ENCODE peak calls at places on chromosome 4, in ten cellular contexts. W is fibroblast of lung; D is sciatic nerve; I is osteocyte; Y is fibroblast of pulmonary artery; L is RWPE1; V is ovary; J is fibroblast of the conjunctiva; U is stimulated activated CD4-positive, alpha-beta T cell treated with anti-CD3 and anti-CD28 coated beads, Interleukin-2, amount 100 ng/mL, for 24 hours; R is hippocampal formation. Q is an unnamed sample.

GRCh38 chr4:97987019-97987648 is 156.1 kb downstream of the STPG2 start:
- DNase-seq in J (no peak), L (peak), W (peak), D (no peak), R (peak), V (no peak), U (no peak), I (no peak), Y (peak), Q (no peak)

GRCh38 chr4:14719053-14719452 is 283.2 kb upstream of the CPEB2 start:
- DNase-seq in W (peak), R (no peak), D (no peak), L (no peak), Y (peak), V (no peak), J (no peak), I (no peak), U (no peak), Q (no peak)

GRCh38 chr4:189084671-189085070 is 856.0 kb upstream of the FRG1 start:
- DNase-seq in R (no peak), I (no peak), V (no peak), W (no peak), U (no peak), L (no peak), Y (no peak), D (no peak), J (no peak), Q (no peak)

GRCh38 chr4:110064295-110064694 is 134.1 kb downstream of the ELOVL6 start:
- DNase-seq in U (no peak), W (no peak), D (no peak), Y (peak), J (no peak), I (no peak), V (no peak), L (no peak), R (no peak), Q (no peak)

GRCh38 chr4:57148177-57148576 is 38.0 kb upstream of the IGFBP7 start:
- DNase-seq in U (no peak), W (no peak), R (no peak), L (no peak), V (no peak), J (no peak), Y (no peak), D (no peak), I (no peak), Q (no peak)

GRCh38 chr4:183332447-183332846 is 10.2 kb upstream of the CLDN24 start:
- DNase-seq in Y (no peak), D (no peak), L (no peak), J (no peak), I (peak), U (no peak), V (no peak), R (no peak), W (no peak), Q (no peak)

GRCh38 chr4:60721680-60722079 is 478.4 kb upstream of the ADGRL3 start:
- DNase-seq in R (no peak), I (no peak), V (no peak), U (no peak), D (no peak), Y (no peak), J (no peak), L (no peak), W (no peak), Q (no peak)

GRCh38 chr4:128384091-128384520 is 96.5 kb upstream of the PGRMC2 start:
- DNase-seq in V (no peak), L (no peak), D (no peak), Y (peak), I (no peak), U (no peak), J (no peak), W (peak), R (no peak), Q (no peak)

GRCh38 chr4:150252306-150252705 is 174.1 kb downstream of the DCLK2 start:
- DNase-seq in U (no peak), W (no peak), D (no peak), R (no peak), L (no peak), V (no peak), I (no peak), Y (no peak), J (no peak), Q (no peak)

GRCh38 chr4:102036619-102037376 is 246.3 kb downstream of the BANK1 start:
- DNase-seq in I (no peak), J (peak), W (peak), Y (peak), D (no peak), R (no peak), V (no peak), U (no peak), L (no peak), Q (no peak)

GRCh38 chr4:184644553-184645307 is 4.5 kb downstream of the CASP3 start:
- DNase-seq in Y (peak), R (no peak), L (no peak), U (no peak), V (no peak), D (no peak), W (no peak), J (no peak), I (no peak), Q (no peak)

GRCh38 chr4:150781108-150781663 is 199.2 kb downstream of the MAB21L2 start:
- DNase-seq in W (no peak), V (no peak), Y (no peak), I (no peak), D (no peak), J (no peak), U (no peak), R (no peak), L (no peak), Q (no peak)

GRCh38 chr4:11397146-11397545 is 31.5 kb downstream of the HS3ST1 start:
- DNase-seq in V (no peak), Y (no peak), R (no peak), U (no peak), J (no peak), D (no peak), L (peak), I (no peak), W (no peak), Q (no peak)

GRCh38 chr4:673349-674091 is 556 bp downstream of the ATP5ME start:
- DNase-seq in I (no peak), W (no peak), L (no peak), U (peak), Y (no peak), D (no peak), J (no peak), R (no peak), V (no peak), Q (no peak)

GRCh38 chr4:38562751-38563198 is 101.2 kb upstream of the KLF3 start:
- DNase-seq in R (no peak), J (no peak), Y (peak), L (peak), I (no peak), V (no peak), U (no peak), W (peak), D (no peak), Q (no peak)

GRCh38 chr4:4864443-4864939 is 5.0 kb downstream of the MSX1 start:
- DNase-seq in D (no peak), V (no peak), I (no peak), W (no peak), U (no peak), Y (no peak), R (no peak), L (no peak), J (no peak), Q (no peak)

GRCh38 chr4:6191448-6192130 is 8.8 kb downstream of the JAKMIP1 start:
- DNase-seq in D (peak), J (no peak), R (no peak), I (no peak), Y (no peak), U (no peak), W (no peak), L (no peak), V (no peak), Q (no peak)

GRCh38 chr4:110108470-110108869 is 89.9 kb downstream of the ELOVL6 start:
- DNase-seq in U (no peak), Y (no peak), W (no peak), R (no peak), V (no peak), J (no peak), I (no peak), D (no peak), L (no peak), Q (no peak)

GRCh38 chr4:29320947-29321583 is 1399.1 kb upstream of the PCDH7 start:
- DNase-seq in U (no peak), Y (no peak), J (no peak), W (no peak), I (no peak), R (no peak), D (no peak), L (no peak), V (no peak), Q (no peak)

GRCh38 chr4:82677327-82677726 is 115.5 kb upstream of the TMEM150C start:
- DNase-seq in I (no peak), Y (no peak), D (no peak), L (no peak), U (no peak), W (no peak), V (no peak), J (no peak), R (peak), Q (no peak)

GRCh38 chr4:175456131-175456530 is 355.9 kb downstream of the GPM6A start:
- DNase-seq in D (no peak), Y (no peak), R (no peak), V (no peak), I (no peak), L (no peak), J (no peak), W (no peak), U (no peak), Q (no peak)

GRCh38 chr4:165966833-165967232 is 93.8 kb downstream of the TLL1 start:
- DNase-seq in Y (no peak), D (no peak), L (no peak), I (no peak), R (no peak), W (no peak), U (no peak), V (no peak), J (no peak), Q (no peak)

GRCh38 chr4:48902266-48902665 is 4.3 kb downstream of the OCIAD2 start:
- DNase-seq in R (no peak), W (peak), D (no peak), V (no peak), U (no peak), L (no peak), J (peak), Y (peak), I (no peak), Q (no peak)

GRCh38 chr4:186069734-186070133 is 778 bp downstream of the TLR3 start:
- DNase-seq in L (no peak), U (no peak), R (no peak), Y (no peak), W (no peak), V (no peak), D (no peak), J (no peak), I (no peak), Q (no peak)

GRCh38 chr4:139153411-139154133 is 23.4 kb downstream of the ELF2 start:
- DNase-seq in D (no peak), R (no peak), L (no peak), U (no peak), I (no peak), W (no peak), Y (peak), J (no peak), V (no peak), Q (no peak)

GRCh38 chr4:8159522-8160232 is 1.1 kb upstream of the ABLIM2 start:
- DNase-seq in Y (no peak), J (no peak), D (no peak), L (no peak), I (no peak), W (no peak), V (no peak), U (no peak), R (no peak), Q (no peak)

GRCh38 chr4:27429260-27429970 is 568.8 kb downstream of the STIM2 start:
- DNase-seq in D (no peak), V (no peak), J (no peak), R (no peak), U (no peak), W (no peak), L (no peak), Y (peak), I (no peak), Q (no peak)

GRCh38 chr4:54783402-54784110 is 125.8 kb downstream of the KIT start:
- DNase-seq in I (no peak), V (no peak), Y (no peak), U (no peak), J (no peak), R (no peak), W (peak), L (no peak), D (no peak), Q (no peak)

GRCh38 chr4:186770446-186771175 is 47.0 kb upstream of the FAT1 start:
- DNase-seq in I (no peak), J (no peak), Y (peak), V (no peak), R (no peak), U (no peak), L (peak), D (no peak), W (peak), Q (no peak)

GRCh38 chr4:121107507-121107906 is 35.2 kb upstream of the NDNF start:
- DNase-seq in V (no peak), J (no peak), D (no peak), R (no peak), U (no peak), I (no peak), W (no peak), L (no peak), Y (no peak), Q (no peak)

GRCh38 chr4:81915430-81915829 is 443.7 kb upstream of the RASGEF1B start:
- DNase-seq in Y (no peak), U (no peak), L (no peak), D (no peak), V (no peak), I (no peak), J (no peak), R (no peak), W (no peak), Q (no peak)

GRCh38 chr4:137532869-137533236 is 559 bp upstream of the PCDH18 start:
- DNase-seq in J (no peak), Y (no peak), V (no peak), U (no peak), R (no peak), L (no peak), D (no peak), I (no peak), W (peak), Q (no peak)

GRCh38 chr4:145939856-145940255 is 1.2 kb upstream of the ZNF827 start:
- DNase-seq in L (peak), W (peak), R (no peak), U (no peak), D (no peak), V (no peak), J (no peak), Y (peak), I (no peak), Q (no peak)

GRCh38 chr4:22692736-22693135 is at the start of gene GBA3:
- DNase-seq in I (no peak), V (no peak), J (no peak), U (no peak), W (no peak), Y (no peak), R (no peak), D (no peak), L (no peak), Q (no peak)

Q was measured in esophagus squamous epithelium.